ENCODE peak calls at places on chromosomes 2 and 18, in seven cellular contexts. X is C1 segment of cervical spinal cord, R is M059J, N is GOT3, P is left ventricle myocardium inferior, F is activated gamma-delta T cell treated with Interleukin-2 at 50 U/mL for 16 hours, J is mammary epithelial cell. T is an unnamed sample.

GRCh38 chr18:56662502-56662901 is 11.3 kb downstream of the WDR7 start:
- DNase-seq in N (no peak), X (no peak), R (no peak), F (no peak), P (no peak), J (no peak), T (no peak)

GRCh38 chr2:989766-990467 is 39.3 kb downstream of the SNTG2 start:
- DNase-seq in N (no peak), P (no peak), X (no peak), R (no peak), J (no peak), F (no peak), T (no peak)

GRCh38 chr18:79439201-79440023 is 43.7 kb downstream of the NFATC1 start:
- DNase-seq in P (no peak), J (no peak), R (peak), N (no peak), X (no peak), F (no peak), T (no peak)

GRCh38 chr18:49464718-49465598 is 4.5 kb upstream of the DYM start:
- DNase-seq in N (no peak), J (no peak), R (peak), P (no peak), F (no peak), X (no peak), T (no peak)

GRCh38 chr18:31581498-31582197 is 10.0 kb upstream of the TTR start:
- DNase-seq in P (no peak), X (no peak), F (no peak), N (no peak), J (peak), R (peak), T (no peak)

GRCh38 chr2:3493610-3493997 is 25.7 kb downstream of the ADI1 start:
- DNase-seq in F (no peak), J (peak), R (no peak), N (no peak), X (no peak), P (peak), T (peak)

GRCh38 chr2:67825476-67825875 is 237.3 kb downstream of the C1D start:
- DNase-seq in P (no peak), X (no peak), N (no peak), J (peak), R (peak), F (no peak), T (no peak)

GRCh38 chr2:143321994-143322393 is 192.8 kb downstream of the ARHGAP15 start:
- DNase-seq in R (no peak), X (no peak), J (peak), P (no peak), N (no peak), F (no peak), T (no peak)

GRCh38 chr2:120110507-120110906 is 97.6 kb downstream of the EPB41L5 start:
- DNase-seq in N (no peak), R (no peak), P (peak), F (no peak), J (no peak), X (no peak), T (peak)

T was measured in left cardiac atrium.